ENCODE peak calls at places on chromosomes 2 and 18, in eight cellular contexts. X, E, U, V, B, L, P and A are unnamed samples.
A peak's percentile ranks its signal among the peaks of the same experiment; 100 is the strongest.

GRCh38 chr2:9739508-9739907 is 103.8 kb upstream of the TAF1B start:
- DNase-seq in U (no peak), L (no peak), B (peak; percentile 22), V (peak; percentile 76), P (no peak), E (no peak), X (peak; percentile 92), A (no peak)

GRCh38 chr2:157055660-157056199 is 201.8 kb upstream of the GALNT5 start:
- DNase-seq in B (no peak), L (no peak), X (no peak), V (no peak), U (no peak), P (peak; percentile 11), E (no peak), A (no peak)

GRCh38 chr2:179860255-179861026 is 971 bp downstream of the ZNF385B start:
- DNase-seq in V (no peak), B (no peak), L (peak; percentile 30), U (peak; percentile 73), E (no peak), X (peak; percentile 85), P (no peak), A (no peak)

GRCh38 chr18:11850821-11851155 is 425 bp upstream of the CHMP1B start:
- DNase-seq in P (peak; percentile 83), B (no peak), L (no peak), X (no peak), U (peak; percentile 48), V (no peak), E (no peak), A (no peak)

GRCh38 chr18:13271512-13271911 is 53.0 kb downstream of the LDLRAD4 start:
- DNase-seq in X (peak; percentile 68), U (no peak), B (no peak), V (no peak), E (no peak), L (no peak), P (no peak), A (no peak)

GRCh38 chr2:149575742-149576141 is 11.8 kb downstream of the MMADHC start:
- DNase-seq in X (no peak), B (no peak), P (no peak), L (no peak), E (no peak), V (no peak), U (no peak), A (no peak)

GRCh38 chr2:217954051-217954450 is 48.7 kb downstream of the TNS1 start:
- DNase-seq in B (no peak), U (no peak), P (no peak), X (no peak), V (no peak), E (no peak), L (no peak), A (no peak)

GRCh38 chr2:152234277-152234676 is 58.7 kb upstream of the STAM2 start:
- DNase-seq in B (no peak), X (no peak), P (no peak), L (no peak), V (no peak), U (no peak), E (no peak), A (no peak)

GRCh38 chr2:100321181-100321880 is 970 bp downstream of the LONRF2 start:
- DNase-seq in E (no peak), P (no peak), U (peak; percentile 82), X (no peak), B (no peak), L (peak; percentile 80), V (no peak), A (peak; percentile 31)

GRCh38 chr2:85584857-85585780 is 888 bp downstream of the VAMP5 start:
- DNase-seq in E (peak; percentile 35), B (no peak), U (peak; percentile 29), L (no peak), X (no peak), P (peak; percentile 65), V (peak; percentile 81), A (no peak)

GRCh38 chr2:240962371-240963064 is 35.9 kb upstream of the SNED1 start:
- DNase-seq in B (no peak), U (peak; percentile 31), L (peak; percentile 67), E (no peak), V (peak; percentile 61), X (peak; percentile 83), P (no peak), A (no peak)

GRCh38 chr2:219681301-219682290 is 54.2 kb downstream of the SLC4A3 start:
- DNase-seq in V (no peak), P (peak; percentile 70), U (no peak), X (peak; percentile 14), B (no peak), L (no peak), E (no peak), A (no peak)

DNA sequence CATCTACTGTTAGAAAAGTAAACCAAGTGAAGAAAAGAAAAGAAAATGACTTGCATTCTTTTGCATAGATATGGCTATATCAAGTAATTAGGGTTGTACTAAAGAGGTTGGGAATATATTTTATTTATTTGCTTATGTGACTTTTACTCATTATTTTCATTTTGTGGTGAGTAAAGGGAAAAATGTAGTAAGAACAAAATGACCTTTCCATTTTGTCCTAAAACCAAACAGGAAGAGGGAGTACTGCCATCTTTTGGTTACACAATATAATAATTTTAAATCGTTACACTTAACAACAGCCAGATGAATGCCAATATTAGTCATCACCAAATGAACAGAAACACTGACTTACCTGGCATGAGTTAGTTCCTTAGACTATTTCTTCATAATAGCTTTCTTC is 47.3 kb upstream of the NDUFV2 start:
- DNase-seq in L (no peak), U (no peak), V (no peak), E (no peak), P (peak; percentile 76), X (no peak), B (no peak), A (no peak)
- TF ChIP-seq CTCF in L (peak; percentile 6), U (no peak), V (no peak), E (no peak), P (peak; percentile 70), X (no peak), B (no peak), A (no peak)

GRCh38 chr2:65320042-65320711 is 92.5 kb downstream of the ACTR2 start:
- DNase-seq in B (no peak), P (peak; percentile 98), U (peak; percentile 53), V (peak; percentile 59), E (no peak), L (no peak), X (no peak), A (no peak)
- TF ChIP-seq CTCF in B (no peak), P (peak; percentile 78), U (peak; percentile 49), V (peak; percentile 20), E (no peak), L (peak; percentile 19), X (no peak), A (no peak)

GRCh38 chr2:74179063-74179865 is 585 bp upstream of the MOB1A start:
- DNase-seq in E (peak; percentile 43), V (no peak), P (no peak), B (no peak), U (no peak), L (peak; percentile 49), X (no peak), A (no peak)
- TF ChIP-seq CTCF in E (no peak), V (peak; percentile 24), P (peak; percentile 77), B (peak; percentile 48), U (peak; percentile 31), L (peak; percentile 56), X (no peak), A (no peak)

GRCh38 chr2:129759186-129760010 is 220.1 kb upstream of the RAB6C start:
- DNase-seq in L (no peak), E (no peak), U (no peak), V (peak; percentile 38), X (no peak), P (no peak), B (no peak), A (no peak)

GRCh38 chr2:129757915-129758421 is 221.5 kb upstream of the RAB6C start:
- DNase-seq in E (no peak), B (no peak), V (peak; percentile 38), U (peak; percentile 68), X (no peak), L (no peak), P (no peak), A (no peak)

GRCh38 chr2:129757366-129757914 is 222.0 kb upstream of the RAB6C start:
- DNase-seq in V (peak; percentile 25), X (no peak), B (no peak), L (no peak), P (no peak), E (no peak), U (no peak), A (no peak)

GRCh38 chr2:129760669-129761068 is 218.8 kb upstream of the RAB6C start:
- DNase-seq in B (no peak), P (no peak), L (no peak), V (no peak), U (no peak), E (no peak), X (peak; percentile 62), A (no peak)

GRCh38 chr2:129758461-129759185 is 220.8 kb upstream of the RAB6C start:
- DNase-seq in B (no peak), E (peak; percentile 53), U (peak; percentile 24), P (no peak), X (peak; percentile 89), V (peak; percentile 66), L (no peak), A (no peak)
- TF ChIP-seq CTCF in B (no peak), E (no peak), U (no peak), P (no peak), X (no peak), V (no peak), L (peak; percentile 12), A (no peak)

DNA sequence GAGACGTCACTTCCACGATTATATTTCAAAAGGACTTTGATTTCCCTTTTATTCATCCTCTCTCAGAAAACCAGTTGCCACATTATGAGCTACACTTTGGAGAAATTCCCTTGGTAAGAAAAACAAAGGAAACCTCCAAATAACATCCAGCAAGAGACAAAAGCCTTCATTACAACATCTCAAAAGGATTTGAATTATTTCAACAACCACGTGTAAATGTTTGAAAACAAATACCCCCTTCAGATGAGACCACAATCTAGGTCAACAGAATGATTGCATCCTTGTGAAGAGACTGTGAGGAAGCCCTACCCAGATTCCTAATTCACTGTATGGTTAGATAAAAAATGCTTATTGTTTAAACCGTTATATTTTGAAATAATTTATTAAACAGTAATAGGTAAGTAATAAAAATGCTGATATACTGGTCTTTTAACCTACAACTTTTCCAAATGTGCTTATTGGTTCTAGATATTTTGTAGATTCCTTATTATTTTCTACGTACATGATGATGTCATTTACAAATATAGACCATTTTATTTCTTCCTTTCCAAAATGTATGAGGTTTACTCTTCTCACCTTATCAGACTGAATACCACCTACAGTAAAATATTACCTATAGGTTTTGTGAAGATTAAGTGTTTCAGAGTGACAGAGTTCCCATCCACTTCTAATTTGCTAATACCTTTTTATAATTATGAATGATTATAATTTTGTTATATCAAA is 922.7 kb upstream of the CHAC2 start:
- DNase-seq in P (no peak), V (no peak), E (no peak), B (no peak), L (no peak), U (peak; percentile 56), X (no peak), A (no peak)
- TF ChIP-seq CTCF in P (no peak), V (no peak), E (no peak), B (no peak), L (no peak), U (no peak), X (no peak), A (no peak)